ENCODE peak calls at places on chromosomes 12 and 14, in nine cellular contexts. One of them, this sample, is unnamed.

GRCh38 chr14:31207746-31208545 is at the start of gene HECTD1:
- DNase-seq in PC-3: peak; percentile 93
- DNase-seq in MM.1S: peak; percentile 76
- DNase-seq in SK-N-SH: peak; percentile 97
- DNase-seq in HCT116: peak; percentile 67
- DNase-seq in PC-9: peak; percentile 86
- DNase-seq in OCI-LY7: peak; percentile 90
- DNase-seq in GM23338: peak; percentile 90
- DNase-seq in hepatocyte: peak; percentile 96
- DNase-seq in this sample: peak; percentile 95

GRCh38 chr14:24279301-24280186 is 8.1 kb upstream of the RABGGTA start:
- DNase-seq in PC-3: peak; percentile 56
- DNase-seq in MM.1S: no peak
- DNase-seq in SK-N-SH: peak; percentile 67
- DNase-seq in HCT116: no peak
- DNase-seq in PC-9: no peak
- DNase-seq in OCI-LY7: peak; percentile 19
- DNase-seq in GM23338: no peak
- DNase-seq in hepatocyte: no peak
- DNase-seq in this sample: peak; percentile 51

GRCh38 chr12:84397846-84398245 is 514.8 kb downstream of the SLC6A15 start:
- DNase-seq in PC-3: no peak
- DNase-seq in MM.1S: no peak
- DNase-seq in SK-N-SH: no peak
- DNase-seq in HCT116: no peak
- DNase-seq in PC-9: no peak
- DNase-seq in OCI-LY7: no peak
- DNase-seq in GM23338: no peak
- DNase-seq in hepatocyte: no peak
- DNase-seq in this sample: no peak

GRCh38 chr14:95258754-95259593 is 60.7 kb downstream of the CLMN start:
- DNase-seq in PC-3: no peak
- DNase-seq in MM.1S: no peak
- DNase-seq in SK-N-SH: peak; percentile 54
- DNase-seq in HCT116: no peak
- DNase-seq in PC-9: no peak
- DNase-seq in OCI-LY7: no peak
- DNase-seq in GM23338: no peak
- DNase-seq in hepatocyte: no peak
- DNase-seq in this sample: no peak

GRCh38 chr12:96882862-96883261 is 24.2 kb upstream of the NEDD1 start:
- DNase-seq in PC-3: peak; percentile 76
- DNase-seq in MM.1S: no peak
- DNase-seq in SK-N-SH: no peak
- DNase-seq in HCT116: no peak
- DNase-seq in PC-9: no peak
- DNase-seq in OCI-LY7: no peak
- DNase-seq in GM23338: no peak
- DNase-seq in hepatocyte: no peak
- DNase-seq in this sample: peak; percentile 91

GRCh38 chr14:46250113-46250703 is 401.4 kb downstream of the RPL10L start:
- DNase-seq in PC-3: peak; percentile 64
- DNase-seq in MM.1S: no peak
- DNase-seq in SK-N-SH: no peak
- DNase-seq in HCT116: peak; percentile 19
- DNase-seq in PC-9: no peak
- DNase-seq in OCI-LY7: peak; percentile 11
- DNase-seq in GM23338: peak; percentile 58
- DNase-seq in hepatocyte: peak; percentile 31
- DNase-seq in this sample: peak; percentile 42

GRCh38 chr14:93946506-93947170 is 19.5 kb downstream of the FAM181A start:
- DNase-seq in PC-3: no peak
- DNase-seq in MM.1S: no peak
- DNase-seq in SK-N-SH: no peak
- DNase-seq in HCT116: no peak
- DNase-seq in PC-9: no peak
- DNase-seq in OCI-LY7: no peak
- DNase-seq in GM23338: no peak
- DNase-seq in hepatocyte: peak; percentile 63
- DNase-seq in this sample: no peak

GRCh38 chr12:105449406-105449805 is 118.9 kb downstream of the C12orf75 start:
- DNase-seq in PC-3: no peak
- DNase-seq in MM.1S: no peak
- DNase-seq in SK-N-SH: no peak
- DNase-seq in HCT116: no peak
- DNase-seq in PC-9: no peak
- DNase-seq in OCI-LY7: no peak
- DNase-seq in GM23338: no peak
- DNase-seq in hepatocyte: no peak
- DNase-seq in this sample: no peak

GRCh38 chr12:1839956-1840550 is 19.7 kb downstream of the LRTM2 start:
- DNase-seq in PC-3: peak; percentile 46
- DNase-seq in MM.1S: no peak
- DNase-seq in SK-N-SH: no peak
- DNase-seq in HCT116: no peak
- DNase-seq in PC-9: no peak
- DNase-seq in OCI-LY7: no peak
- DNase-seq in GM23338: peak; percentile 19
- DNase-seq in hepatocyte: no peak
- DNase-seq in this sample: no peak

GRCh38 chr12:105024926-105025325 is 38.8 kb downstream of the NOPCHAP1 start:
- DNase-seq in PC-3: no peak
- DNase-seq in MM.1S: no peak
- DNase-seq in SK-N-SH: no peak
- DNase-seq in HCT116: no peak
- DNase-seq in PC-9: no peak
- DNase-seq in OCI-LY7: no peak
- DNase-seq in GM23338: no peak
- DNase-seq in hepatocyte: no peak
- DNase-seq in this sample: no peak

GRCh38 chr12:21852251-21852650 is 77.7 kb upstream of the KCNJ8 start:
- DNase-seq in PC-3: peak; percentile 84
- DNase-seq in MM.1S: no peak
- DNase-seq in SK-N-SH: no peak
- DNase-seq in HCT116: no peak
- DNase-seq in PC-9: no peak
- DNase-seq in OCI-LY7: no peak
- DNase-seq in GM23338: no peak
- DNase-seq in hepatocyte: no peak
- DNase-seq in this sample: peak; percentile 92

GRCh38 chr12:55974308-55974724 is 438 bp downstream of the RAB5B start:
- DNase-seq in PC-3: peak; percentile 40
- DNase-seq in MM.1S: peak; percentile 48
- DNase-seq in SK-N-SH: peak; percentile 65
- DNase-seq in HCT116: no peak
- DNase-seq in PC-9: peak; percentile 45
- DNase-seq in OCI-LY7: peak; percentile 56
- DNase-seq in GM23338: peak; percentile 79
- DNase-seq in hepatocyte: peak; percentile 79
- DNase-seq in this sample: peak; percentile 73

GRCh38 chr14:83085725-83086124 is 1552.1 kb upstream of the SEL1L start:
- DNase-seq in PC-3: no peak
- DNase-seq in MM.1S: no peak
- DNase-seq in SK-N-SH: no peak
- DNase-seq in HCT116: no peak
- DNase-seq in PC-9: no peak
- DNase-seq in OCI-LY7: no peak
- DNase-seq in GM23338: no peak
- DNase-seq in hepatocyte: no peak
- DNase-seq in this sample: no peak

GRCh38 chr14:64541261-64541970 is 875 bp downstream of the HSPA2 start:
- DNase-seq in PC-3: no peak
- DNase-seq in MM.1S: no peak
- DNase-seq in SK-N-SH: no peak
- DNase-seq in HCT116: no peak
- DNase-seq in PC-9: no peak
- DNase-seq in OCI-LY7: no peak
- DNase-seq in GM23338: peak; percentile 66
- DNase-seq in hepatocyte: no peak
- DNase-seq in this sample: peak; percentile 61

GRCh38 chr12:89472508-89472907 is 52.1 kb downstream of the GALNT4 start:
- DNase-seq in PC-3: peak; percentile 37
- DNase-seq in MM.1S: no peak
- DNase-seq in SK-N-SH: no peak
- DNase-seq in HCT116: no peak
- DNase-seq in PC-9: no peak
- DNase-seq in OCI-LY7: no peak
- DNase-seq in GM23338: no peak
- DNase-seq in hepatocyte: no peak
- DNase-seq in this sample: peak; percentile 87

DNA sequence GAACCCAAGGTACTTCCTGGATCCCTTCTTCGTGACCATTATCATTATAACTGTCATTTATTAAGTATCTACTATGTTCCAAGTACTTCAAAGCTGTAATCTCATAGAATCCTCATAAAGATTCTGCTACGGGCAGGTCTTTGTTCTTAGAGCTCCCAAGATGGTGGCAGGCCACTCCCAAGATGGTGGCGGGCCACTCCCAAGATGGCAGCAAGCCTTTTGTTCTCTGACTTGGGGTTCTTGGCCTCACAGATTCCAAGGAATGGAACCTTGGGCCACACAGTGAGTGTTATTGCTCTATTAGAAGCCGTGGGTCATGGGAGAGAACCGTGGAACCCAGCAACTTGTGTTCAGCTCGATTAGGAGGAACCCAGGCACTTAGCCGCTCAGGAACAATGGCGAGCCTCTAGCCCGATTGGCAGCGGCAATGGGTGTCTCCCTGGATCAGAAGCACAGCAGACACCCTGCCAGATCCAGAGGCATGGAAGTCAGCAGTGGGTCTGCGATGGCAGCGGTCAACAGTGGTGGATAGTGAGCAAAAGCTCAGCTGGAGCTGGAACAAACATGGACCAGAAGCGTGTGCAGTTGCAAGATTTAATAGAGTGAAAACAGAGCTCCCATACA is 193.7 kb upstream of the BTG1 start:
- DNase-seq in PC-3: no peak
- DNase-seq in MM.1S: no peak
- DNase-seq in SK-N-SH: no peak
- DNase-seq in HCT116: no peak
- DNase-seq in PC-9: no peak
- DNase-seq in OCI-LY7: no peak
- DNase-seq in GM23338: no peak
- DNase-seq in hepatocyte: no peak
- DNase-seq in this sample: no peak
- H3K9me2 ChIP-seq in PC-3: no peaks in the 10 kb centered on the region
- H3K9me2 ChIP-seq in MM.1S: no peaks in the 10 kb centered on the region
- H3K9me2 ChIP-seq in SK-N-SH: no peaks in the 10 kb centered on the region
- H3K9me2 ChIP-seq in HCT116: no peaks in the 10 kb centered on the region
- H3K9me2 ChIP-seq in PC-9: no peaks in the 10 kb centered on the region
- H3K9me2 ChIP-seq in OCI-LY7: no peaks in the 10 kb centered on the region
- H3K9me2 ChIP-seq in GM23338: peaks cover 8% of the 10 kb centered on the region
- H3K9me2 ChIP-seq in hepatocyte: no peaks in the 10 kb centered on the region
- H3K9me2 ChIP-seq in this sample: no peaks in the 10 kb centered on the region

DNA sequence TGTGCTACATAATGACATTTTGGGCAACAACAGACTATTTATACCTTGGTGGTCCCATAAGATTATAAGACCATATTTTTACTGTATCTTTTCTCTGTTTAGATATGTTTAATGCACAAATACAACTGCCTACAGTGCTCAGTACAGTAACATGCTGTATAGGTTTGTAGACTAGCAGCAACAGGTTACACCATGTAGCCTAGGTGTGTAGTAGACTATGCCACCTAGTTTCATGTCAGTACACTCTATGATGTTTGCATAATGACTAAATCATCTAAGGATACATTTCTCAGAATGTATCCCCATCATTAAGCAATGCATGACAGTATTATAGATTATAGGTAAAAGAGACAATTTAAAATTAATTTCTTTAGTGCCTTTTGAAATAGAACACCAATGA is 30.7 kb upstream of the CEBPE start:
- DNase-seq in PC-3: peak; percentile 41
- DNase-seq in MM.1S: no peak
- DNase-seq in SK-N-SH: no peak
- DNase-seq in HCT116: no peak
- DNase-seq in PC-9: no peak
- DNase-seq in OCI-LY7: no peak
- DNase-seq in GM23338: no peak
- DNase-seq in hepatocyte: no peak
- DNase-seq in this sample: no peak
- H3K4me1 ChIP-seq in PC-3: no peaks in the 10 kb centered on the region
- H3K4me1 ChIP-seq in MM.1S: peaks cover 6% of the 10 kb centered on the region
- H3K4me1 ChIP-seq in SK-N-SH: no peaks in the 10 kb centered on the region
- H3K4me1 ChIP-seq in HCT116: peaks cover 12% of the 10 kb centered on the region
- H3K4me1 ChIP-seq in PC-9: peaks cover 22% of the 10 kb centered on the region
- H3K4me1 ChIP-seq in OCI-LY7: no peaks in the 10 kb centered on the region
- H3K4me1 ChIP-seq in GM23338: peaks cover 5% of the 10 kb centered on the region
- H3K4me1 ChIP-seq in hepatocyte: peaks cover 25% of the 10 kb centered on the region
- H3K4me1 ChIP-seq in this sample: peaks cover 23% of the 10 kb centered on the region

GRCh38 chr14:35549551-35549950 is 15.6 kb downstream of the INSM2 start:
- DNase-seq in PC-3: no peak
- DNase-seq in MM.1S: no peak
- DNase-seq in SK-N-SH: no peak
- DNase-seq in HCT116: no peak
- DNase-seq in PC-9: no peak
- DNase-seq in OCI-LY7: no peak
- DNase-seq in GM23338: no peak
- DNase-seq in hepatocyte: no peak
- DNase-seq in this sample: no peak
- H3K9me2 ChIP-seq in PC-3: no peaks in the 10 kb centered on the region
- H3K9me2 ChIP-seq in MM.1S: no peaks in the 10 kb centered on the region
- H3K9me2 ChIP-seq in SK-N-SH: no peaks in the 10 kb centered on the region
- H3K9me2 ChIP-seq in HCT116: no peaks in the 10 kb centered on the region
- H3K9me2 ChIP-seq in PC-9: no peaks in the 10 kb centered on the region
- H3K9me2 ChIP-seq in OCI-LY7: no peaks in the 10 kb centered on the region
- H3K9me2 ChIP-seq in GM23338: no peaks in the 10 kb centered on the region
- H3K9me2 ChIP-seq in hepatocyte: no peaks in the 10 kb centered on the region
- H3K9me2 ChIP-seq in this sample: no peaks in the 10 kb centered on the region

GRCh38 chr14:101855958-101856357 is 94.4 kb downstream of the PPP2R5C start:
- DNase-seq in PC-3: no peak
- DNase-seq in MM.1S: no peak
- DNase-seq in SK-N-SH: no peak
- DNase-seq in HCT116: no peak
- DNase-seq in PC-9: no peak
- DNase-seq in OCI-LY7: no peak
- DNase-seq in GM23338: no peak
- DNase-seq in hepatocyte: no peak
- DNase-seq in this sample: no peak

GRCh38 chr14:101851716-101852395 is 90.3 kb downstream of the PPP2R5C start:
- DNase-seq in PC-3: no peak
- DNase-seq in MM.1S: no peak
- DNase-seq in SK-N-SH: no peak
- DNase-seq in HCT116: no peak
- DNase-seq in PC-9: no peak
- DNase-seq in OCI-LY7: no peak
- DNase-seq in GM23338: no peak
- DNase-seq in hepatocyte: no peak
- DNase-seq in this sample: no peak

GRCh38 chr14:101853455-101854018 is 92.0 kb downstream of the PPP2R5C start:
- DNase-seq in PC-3: no peak
- DNase-seq in MM.1S: no peak
- DNase-seq in SK-N-SH: no peak
- DNase-seq in HCT116: no peak
- DNase-seq in PC-9: no peak
- DNase-seq in OCI-LY7: no peak
- DNase-seq in GM23338: no peak
- DNase-seq in hepatocyte: no peak
- DNase-seq in this sample: no peak

GRCh38 chr14:101852785-101853184 is 91.3 kb downstream of the PPP2R5C start:
- DNase-seq in PC-3: no peak
- DNase-seq in MM.1S: no peak
- DNase-seq in SK-N-SH: no peak
- DNase-seq in HCT116: no peak
- DNase-seq in PC-9: no peak
- DNase-seq in OCI-LY7: no peak
- DNase-seq in GM23338: no peak
- DNase-seq in hepatocyte: no peak
- DNase-seq in this sample: no peak

GRCh38 chr14:101854366-101854765 is 92.9 kb downstream of the PPP2R5C start:
- DNase-seq in PC-3: no peak
- DNase-seq in MM.1S: no peak
- DNase-seq in SK-N-SH: no peak
- DNase-seq in HCT116: no peak
- DNase-seq in PC-9: no peak
- DNase-seq in OCI-LY7: no peak
- DNase-seq in GM23338: no peak
- DNase-seq in hepatocyte: no peak
- DNase-seq in this sample: no peak
- H3K4me1 ChIP-seq in PC-3: no peaks in the 10 kb centered on the region
- H3K4me1 ChIP-seq in MM.1S: no peaks in the 10 kb centered on the region
- H3K4me1 ChIP-seq in SK-N-SH: peaks cover 39% of the 10 kb centered on the region
- H3K4me1 ChIP-seq in HCT116: no peaks in the 10 kb centered on the region
- H3K4me1 ChIP-seq in PC-9: no peaks in the 10 kb centered on the region
- H3K4me1 ChIP-seq in OCI-LY7: peaks cover 52% of the 10 kb centered on the region
- H3K4me1 ChIP-seq in GM23338: peaks cover 7% of the 10 kb centered on the region
- H3K4me1 ChIP-seq in hepatocyte: no peaks in the 10 kb centered on the region
- H3K4me1 ChIP-seq in this sample: no peaks in the 10 kb centered on the region